ENCODE peak calls at places on chromosomes 1 and 21, in six cellular contexts. Z is prostate gland, I is transverse colon, K is breast epithelium, D is Panc1, X is suprapubic skin. O is an unnamed sample.

GRCh38 chr1:44701141-44701573 is 26.6 kb downstream of the ARMH1 start:
- DNase-seq in Z (no peak), I (no peak), K (no peak), D (no peak), X (no peak), O (no peak)

GRCh38 chr1:91007827-91008226 is 14.0 kb downstream of the ZNF644 start:
- DNase-seq in Z (no peak), I (no peak), K (no peak), D (no peak), X (no peak), O (no peak)

GRCh38 chr1:44454704-44455103 is 49.6 kb downstream of the RNF220 start:
- DNase-seq in Z (no peak), I (no peak), K (no peak), D (no peak), X (no peak), O (no peak)

GRCh38 chr1:157085416-157085815 is 14.2 kb downstream of the ETV3L start:
- DNase-seq in Z (no peak), I (no peak), K (no peak), D (no peak), X (no peak), O (no peak)

GRCh38 chr21:17270234-17270633 is 242.6 kb upstream of the CXADR start:
- DNase-seq in Z (peak), I (no peak), K (peak), D (no peak), X (no peak), O (peak)

GRCh38 chr1:165444897-165445370 is at the start of gene RXRG:
- DNase-seq in Z (peak), I (no peak), K (no peak), D (no peak), X (no peak), O (peak)

GRCh38 chr1:48488721-48489120 is 16.7 kb upstream of the SPATA6 start:
- DNase-seq in Z (no peak), I (no peak), K (no peak), D (no peak), X (no peak), O (no peak)

GRCh38 chr1:31013187-31013864 is 52.2 kb downstream of the PUM1 start:
- DNase-seq in Z (no peak), I (no peak), K (no peak), D (no peak), X (no peak), O (no peak)

GRCh38 chr21:37220433-37220980 is 46.6 kb downstream of the VPS26C start:
- DNase-seq in Z (no peak), I (peak), K (no peak), D (peak), X (no peak), O (peak)

GRCh38 chr1:72643142-72643541 is 360.8 kb upstream of the NEGR1 start:
- DNase-seq in Z (no peak), I (no peak), K (no peak), D (no peak), X (no peak), O (no peak)

GRCh38 chr1:185157599-185158469 is 867 bp downstream of the SWT1 start:
- DNase-seq in Z (peak), I (no peak), K (no peak), D (no peak), X (no peak), O (no peak)

GRCh38 chr1:39485046-39485803 is 6.2 kb upstream of the BMP8A start:
- DNase-seq in Z (no peak), I (no peak), K (no peak), D (no peak), X (no peak), O (no peak)

GRCh38 chr1:234611799-234612351 is 1.9 kb upstream of the IRF2BP2 start:
- DNase-seq in Z (no peak), I (peak), K (peak), D (no peak), X (peak), O (no peak)

GRCh38 chr21:15224346-15225086 is 159.7 kb upstream of the NRIP1 start:
- DNase-seq in Z (no peak), I (no peak), K (no peak), D (peak), X (no peak), O (no peak)

GRCh38 chr1:200198247-200198646 is 170.7 kb downstream of the NR5A2 start:
- DNase-seq in Z (no peak), I (no peak), K (no peak), D (no peak), X (no peak), O (no peak)

GRCh38 chr1:14113841-14114567 is 414.0 kb downstream of the PRDM2 start:
- DNase-seq in Z (peak), I (peak), K (peak), D (no peak), X (no peak), O (peak)

GRCh38 chr1:48725331-48725730 is 51.4 kb downstream of the BEND5 start:
- DNase-seq in Z (no peak), I (no peak), K (no peak), D (no peak), X (no peak), O (no peak)

GRCh38 chr1:5502310-5503194 is 489.7 kb downstream of the NPHP4 start:
- DNase-seq in Z (peak), I (no peak), K (peak), D (no peak), X (no peak), O (no peak)

GRCh38 chr1:30511563-30512252 is 211.7 kb downstream of the MATN1 start:
- DNase-seq in Z (no peak), I (no peak), K (peak), D (no peak), X (no peak), O (no peak)

GRCh38 chr1:215824245-215824644 is 257.1 kb downstream of the KCTD3 start:
- DNase-seq in Z (no peak), I (no peak), K (no peak), D (no peak), X (no peak), O (no peak)

GRCh38 chr1:108107658-108108057 is 92.5 kb downstream of the SLC25A24 start:
- DNase-seq in Z (no peak), I (no peak), K (no peak), D (no peak), X (no peak), O (no peak)

GRCh38 chr1:5408401-5408800 is 583.8 kb downstream of the NPHP4 start:
- DNase-seq in Z (no peak), I (no peak), K (no peak), D (no peak), X (peak), O (no peak)

GRCh38 chr1:245718123-245718522 is 563.3 kb downstream of the KIF26B start:
- DNase-seq in Z (no peak), I (no peak), K (no peak), D (no peak), X (no peak), O (no peak)

GRCh38 chr1:28249013-28249870 is 10.1 kb upstream of the SESN2 start:
- DNase-seq in Z (peak), I (peak), K (peak), D (no peak), X (no peak), O (peak)

GRCh38 chr1:28249879-28250295 is 9.4 kb upstream of the SESN2 start:
- DNase-seq in Z (no peak), I (no peak), K (no peak), D (no peak), X (no peak), O (no peak)

GRCh38 chr1:28246427-28246832 is 10.5 kb downstream of the ATP5IF1 start:
- DNase-seq in Z (peak), I (peak), K (no peak), D (no peak), X (no peak), O (no peak)

GRCh38 chr1:28247603-28248272 is 11.6 kb upstream of the SESN2 start:
- DNase-seq in Z (no peak), I (peak), K (no peak), D (no peak), X (no peak), O (no peak)

GRCh38 chr1:28248273-28249012 is 10.9 kb upstream of the SESN2 start:
- DNase-seq in Z (peak), I (peak), K (peak), D (no peak), X (peak), O (peak)
- TF ChIP-seq POLR2AphosphoS5 in Z (peak), I (no peak), K (no peak), D (no peak), X (no peak), O (no peak)

GRCh38 chr1:230768903-230769570 is 21.8 kb downstream of the CAPN9 start:
- DNase-seq in Z (peak), I (no peak), K (peak), D (no peak), X (no peak), O (no peak)
- TF ChIP-seq POLR2AphosphoS5 in Z (peak), I (no peak), K (peak), D (no peak), X (no peak), O (no peak)

GRCh38 chr1:8396912-8397406 is 79.0 kb downstream of the SLC45A1 start:
- DNase-seq in Z (no peak), I (peak), K (no peak), D (peak), X (no peak), O (peak)
- TF ChIP-seq POLR2AphosphoS5 in Z (no peak), I (peak), K (no peak), D (no peak), X (no peak), O (peak)

GRCh38 chr1:203117611-203118575 is 9.6 kb upstream of the ADORA1 start:
- DNase-seq in Z (peak), I (peak), K (peak), D (peak), X (no peak), O (peak)
- TF ChIP-seq POLR2AphosphoS5 in Z (no peak), I (no peak), K (no peak), D (no peak), X (no peak), O (no peak)

GRCh38 chr1:70038025-70038424 is 167.4 kb downstream of the LRRC40 start:
- DNase-seq in Z (no peak), I (no peak), K (no peak), D (no peak), X (no peak), O (no peak)
- TF ChIP-seq POLR2AphosphoS5 in Z (no peak), I (no peak), K (no peak), D (no peak), X (no peak), O (no peak)

GRCh38 chr1:150164769-150165168 is 15.1 kb downstream of the PLEKHO1 start:
- DNase-seq in Z (no peak), I (no peak), K (no peak), D (no peak), X (no peak), O (no peak)

GRCh38 chr1:150165622-150166612 is 16.2 kb downstream of the PLEKHO1 start:
- DNase-seq in Z (no peak), I (peak), K (no peak), D (peak), X (no peak), O (peak)

GRCh38 chr1:150173161-150173585 is 23.5 kb downstream of the PLEKHO1 start:
- DNase-seq in Z (no peak), I (peak), K (no peak), D (no peak), X (no peak), O (no peak)

GRCh38 chr1:150171801-150172200 is 22.1 kb downstream of the PLEKHO1 start:
- DNase-seq in Z (no peak), I (no peak), K (no peak), D (no peak), X (no peak), O (no peak)

GRCh38 chr1:150168960-150169565 is 19.3 kb downstream of the PLEKHO1 start:
- DNase-seq in Z (peak), I (peak), K (no peak), D (peak), X (no peak), O (peak)
- TF ChIP-seq POLR2AphosphoS5 in Z (peak), I (peak), K (peak), D (no peak), X (no peak), O (no peak)

GRCh38 chr1:229296541-229296941 is 25.6 kb downstream of the RAB4A start:
- DNase-seq in Z (no peak), I (no peak), K (no peak), D (no peak), X (no peak), O (no peak)
- TF ChIP-seq POLR2AphosphoS5 in Z (no peak), I (no peak), K (no peak), D (no peak), X (no peak), O (no peak)

GRCh38 chr21:38768385-38769071 is 37.2 kb upstream of the ETS2 start:
- DNase-seq in Z (no peak), I (no peak), K (no peak), D (peak), X (no peak), O (no peak)
- TF ChIP-seq POLR2AphosphoS5 in Z (no peak), I (peak), K (no peak), D (no peak), X (no peak), O (no peak)

GRCh38 chr21:39119696-39120290 is 63.5 kb downstream of the PSMG1 start:
- DNase-seq in Z (no peak), I (no peak), K (no peak), D (no peak), X (no peak), O (no peak)
- TF ChIP-seq POLR2AphosphoS5 in Z (no peak), I (no peak), K (no peak), D (no peak), X (no peak), O (no peak)